ENCODE peak calls at places on chromosomes 13 and 19, in ten cellular contexts. T is heart left ventricle, Y is stomach, J is Peyer's patch, Q is A549, F is H54, I is lower leg skin, U is adrenal gland, L is tibial nerve, V is uterus. G is an unnamed sample.

GRCh38 chr13:98571955-98572662 is 4.8 kb downstream of the STK24 start:
- DNase-seq in T (no peak), Y (no peak), J (peak), Q (no peak), F (no peak), I (no peak), U (no peak), L (no peak), V (no peak), G (no peak)

GRCh38 chr13:45178349-45179142 is 22.3 kb downstream of the KCTD4 start:
- DNase-seq in T (no peak), Y (no peak), J (no peak), Q (no peak), F (no peak), I (no peak), U (no peak), L (no peak), V (no peak), G (peak)

GRCh38 chr19:35144259-35144599 is 1.2 kb downstream of the FXYD7 start:
- DNase-seq in T (no peak), Y (no peak), J (no peak), Q (no peak), F (no peak), I (no peak), U (no peak), L (no peak), V (no peak), G (no peak)

GRCh38 chr13:73072501-73072900 is 13.7 kb downstream of the KLF5 start:
- DNase-seq in T (no peak), Y (no peak), J (no peak), Q (no peak), F (no peak), I (no peak), U (no peak), L (no peak), V (no peak), G (no peak)

GRCh38 chr13:24724714-24725113 is 39.3 kb upstream of the RNF17 start:
- DNase-seq in T (no peak), Y (no peak), J (no peak), Q (no peak), F (no peak), I (no peak), U (no peak), L (no peak), V (no peak), G (no peak)

GRCh38 chr19:17506745-17507144 is 4.7 kb upstream of the PGLS start:
- DNase-seq in T (no peak), Y (no peak), J (no peak), Q (no peak), F (no peak), I (no peak), U (no peak), L (no peak), V (no peak), G (no peak)

GRCh38 chr13:36883829-36884228 is 36.2 kb downstream of the SMAD9 start:
- DNase-seq in T (no peak), Y (no peak), J (no peak), Q (no peak), F (no peak), I (no peak), U (no peak), L (no peak), V (no peak), G (no peak)

GRCh38 chr13:79631260-79631659 is 150.3 kb downstream of the NDFIP2 start:
- DNase-seq in T (no peak), Y (no peak), J (no peak), Q (peak), F (peak), I (peak), U (peak), L (no peak), V (no peak), G (no peak)

GRCh38 chr19:8253678-8254077 is 44.5 kb downstream of the CERS4 start:
- DNase-seq in T (no peak), Y (no peak), J (no peak), Q (no peak), F (no peak), I (no peak), U (no peak), L (no peak), V (no peak), G (no peak)

GRCh38 chr19:10292206-10292788 is 2.5 kb downstream of the ICAM5 start:
- DNase-seq in T (peak), Y (peak), J (peak), Q (no peak), F (peak), I (peak), U (peak), L (peak), V (peak), G (peak)

GRCh38 chr19:30711296-30711695 is 339.1 kb downstream of the ZNF536 start:
- DNase-seq in T (no peak), Y (no peak), J (no peak), Q (no peak), F (no peak), I (no peak), U (no peak), L (no peak), V (no peak), G (no peak)

GRCh38 chr13:50589651-50590054 is 253.8 kb downstream of the DLEU7 start:
- DNase-seq in T (no peak), Y (no peak), J (no peak), Q (no peak), F (no peak), I (no peak), U (peak), L (no peak), V (peak), G (no peak)

GRCh38 chr19:44202470-44202869 is 9.9 kb upstream of the ZNF227 start:
- DNase-seq in T (no peak), Y (no peak), J (no peak), Q (no peak), F (no peak), I (no peak), U (no peak), L (no peak), V (no peak), G (no peak)

GRCh38 chr13:78806457-78806856 is 147.5 kb upstream of the OBI1 start:
- DNase-seq in T (no peak), Y (no peak), J (no peak), Q (peak), F (no peak), I (no peak), U (no peak), L (no peak), V (no peak), G (peak)

GRCh38 chr19:58326914-58327726 is at the start of gene ZSCAN22:
- DNase-seq in T (peak), Y (peak), J (peak), Q (peak), F (peak), I (peak), U (peak), L (peak), V (peak), G (peak)

GRCh38 chr13:105914637-105915036 is 620.8 kb downstream of the EFNB2 start:
- DNase-seq in T (no peak), Y (no peak), J (no peak), Q (no peak), F (no peak), I (no peak), U (no peak), L (no peak), V (no peak), G (no peak)

GRCh38 chr19:30276312-30276884 is 95.8 kb upstream of the ZNF536 start:
- DNase-seq in T (no peak), Y (no peak), J (no peak), Q (no peak), F (no peak), I (no peak), U (no peak), L (no peak), V (no peak), G (no peak)

GRCh38 chr13:38872693-38873092 is 117.9 kb downstream of the STOML3 start:
- DNase-seq in T (no peak), Y (no peak), J (peak), Q (peak), F (peak), I (no peak), U (no peak), L (no peak), V (peak), G (peak)

GRCh38 chr13:106241974-106242373 is 293.5 kb downstream of the EFNB2 start:
- DNase-seq in T (no peak), Y (no peak), J (no peak), Q (no peak), F (no peak), I (no peak), U (no peak), L (no peak), V (no peak), G (no peak)

GRCh38 chr13:52455677-52456041 is 381 bp downstream of the CKAP2 start:
- DNase-seq in T (peak), Y (peak), J (peak), Q (peak), F (no peak), I (peak), U (peak), L (no peak), V (peak), G (peak)

GRCh38 chr13:79540504-79540903 is 59.5 kb downstream of the NDFIP2 start:
- DNase-seq in T (no peak), Y (no peak), J (no peak), Q (no peak), F (no peak), I (no peak), U (no peak), L (no peak), V (no peak), G (no peak)

GRCh38 chr13:53151692-53152421 is 123.2 kb downstream of the OLFM4 start:
- DNase-seq in T (no peak), Y (peak), J (peak), Q (peak), F (peak), I (no peak), U (peak), L (no peak), V (peak), G (peak)

GRCh38 chr19:48635263-48635965 is 1.8 kb downstream of the DBP start:
- DNase-seq in T (peak), Y (peak), J (peak), Q (peak), F (no peak), I (no peak), U (peak), L (peak), V (peak), G (peak)

GRCh38 chr19:47274891-47275865 is 493 bp downstream of the INAFM1 start:
- DNase-seq in T (peak), Y (no peak), J (peak), Q (no peak), F (no peak), I (peak), U (peak), L (no peak), V (peak), G (no peak)

GRCh38 chr13:36395280-36395679 is 37.0 kb upstream of the CCNA1 start:
- DNase-seq in T (no peak), Y (no peak), J (no peak), Q (peak), F (peak), I (no peak), U (no peak), L (no peak), V (no peak), G (no peak)

GRCh38 chr13:25719666-25720065 is 332.1 kb downstream of the SHISA2 start:
- DNase-seq in T (no peak), Y (no peak), J (no peak), Q (no peak), F (no peak), I (no peak), U (no peak), L (no peak), V (no peak), G (no peak)

GRCh38 chr19:16429066-16429758 is 42.6 kb downstream of the EPS15L1 start:
- DNase-seq in T (peak), Y (peak), J (no peak), Q (no peak), F (no peak), I (peak), U (peak), L (no peak), V (no peak), G (no peak)

GRCh38 chr19:44051654-44052402 is at the start of gene ZNF223:
- DNase-seq in T (peak), Y (peak), J (peak), Q (peak), F (peak), I (peak), U (peak), L (peak), V (peak), G (peak)

GRCh38 chr19:53957448-53958167 is 5.1 kb upstream of the CACNG8 start:
- DNase-seq in T (no peak), Y (no peak), J (no peak), Q (no peak), F (no peak), I (no peak), U (no peak), L (no peak), V (no peak), G (no peak)

GRCh38 chr13:32378012-32378411 is 49.9 kb downstream of the N4BP2L1 start:
- DNase-seq in T (no peak), Y (no peak), J (no peak), Q (no peak), F (no peak), I (no peak), U (no peak), L (no peak), V (no peak), G (no peak)

DNA sequence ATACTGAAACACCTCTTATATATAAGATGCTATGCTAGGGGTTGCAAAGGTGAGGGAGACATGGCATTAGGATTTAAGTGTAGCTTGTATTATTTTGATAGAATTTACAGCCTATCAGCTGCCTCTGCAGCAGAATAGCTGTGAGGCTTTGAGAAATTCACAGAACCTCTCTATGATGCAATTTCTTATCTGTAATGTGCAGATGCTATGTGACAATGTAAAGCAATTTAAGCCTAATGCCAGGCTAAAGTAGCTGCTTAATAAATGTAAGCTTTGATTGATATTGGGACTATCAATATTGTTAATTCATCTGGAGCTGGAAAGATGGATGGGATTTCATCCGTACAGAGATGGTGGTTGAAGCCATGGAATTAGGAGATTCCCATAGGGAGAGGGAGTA is 1.6 kb downstream of the ADGRE3 start:
- DNase-seq in T (no peak), Y (no peak), J (no peak), Q (no peak), F (no peak), I (no peak), U (no peak), L (no peak), V (no peak), G (no peak)
- TF ChIP-seq POLR2A in T (no peak), Y (no peak), J (no peak), Q (no peak), F (no peak), I (no peak), U (no peak), L (no peak), V (no peak), G (no peak)

GRCh38 chr19:38841180-38841766 is 8.5 kb downstream of the HNRNPL start:
- DNase-seq in T (no peak), Y (no peak), J (no peak), Q (no peak), F (no peak), I (no peak), U (no peak), L (no peak), V (no peak), G (peak)
- TF ChIP-seq POLR2A in T (no peak), Y (no peak), J (no peak), Q (no peak), F (no peak), I (no peak), U (no peak), L (no peak), V (no peak), G (no peak)

GRCh38 chr13:113586661-113587479 is 2.3 kb downstream of the TFDP1 start:
- DNase-seq in T (no peak), Y (peak), J (peak), Q (no peak), F (no peak), I (no peak), U (no peak), L (no peak), V (no peak), G (no peak)

GRCh38 chr13:113589251-113589960 is 4.9 kb downstream of the TFDP1 start:
- DNase-seq in T (no peak), Y (peak), J (peak), Q (no peak), F (no peak), I (no peak), U (no peak), L (no peak), V (no peak), G (no peak)

GRCh38 chr13:113589961-113590339 is 5.4 kb downstream of the TFDP1 start:
- DNase-seq in T (no peak), Y (peak), J (peak), Q (no peak), F (no peak), I (no peak), U (no peak), L (no peak), V (no peak), G (no peak)

GRCh38 chr13:113585828-113586355 is 1.3 kb downstream of the TFDP1 start:
- DNase-seq in T (no peak), Y (peak), J (peak), Q (no peak), F (no peak), I (no peak), U (no peak), L (no peak), V (no peak), G (no peak)

DNA sequence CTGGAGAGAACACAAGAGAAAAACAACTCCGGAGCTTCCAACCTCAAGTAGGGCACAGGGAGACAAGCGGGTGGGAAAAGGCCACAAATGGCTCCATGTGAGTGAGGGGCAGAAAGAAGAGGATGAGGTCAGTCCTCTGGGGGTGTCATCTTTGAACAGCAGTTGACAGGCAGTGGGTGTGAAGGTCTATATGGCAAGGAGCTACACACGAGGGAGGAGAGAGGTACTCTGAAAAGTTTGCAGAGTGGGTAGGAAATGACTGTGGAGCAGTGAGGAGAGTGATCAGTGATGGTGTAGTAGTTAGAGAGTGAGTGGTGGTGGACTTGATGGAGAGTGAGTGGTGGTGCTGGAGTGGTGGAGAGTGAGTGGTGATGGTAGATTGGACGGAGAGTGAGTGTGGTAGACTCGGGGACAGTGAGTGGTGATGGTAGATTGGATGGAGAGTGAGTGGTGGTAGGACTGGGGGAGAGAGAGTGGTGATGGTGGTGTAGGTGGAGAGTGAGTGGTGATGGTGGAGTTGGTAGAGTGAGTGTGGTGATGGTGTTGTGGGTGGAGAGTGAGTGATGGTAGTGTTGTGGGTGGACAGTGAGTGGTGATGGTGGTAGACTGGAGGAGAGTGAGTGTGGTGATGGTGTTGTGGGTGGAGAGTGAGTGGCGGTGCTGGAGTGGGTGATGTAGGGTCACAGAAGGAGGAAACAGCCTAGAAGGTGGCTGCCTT is 4.0 kb downstream of the TFDP1 start:
- DNase-seq in T (no peak), Y (peak), J (peak), Q (no peak), F (no peak), I (no peak), U (no peak), L (no peak), V (no peak), G (no peak)
- TF ChIP-seq POLR2A in T (no peak), Y (no peak), J (no peak), Q (no peak), F (no peak), I (no peak), U (no peak), L (no peak), V (no peak), G (peak)

GRCh38 chr19:5586300-5587070 is 18.7 kb upstream of the TINCR start:
- DNase-seq in T (no peak), Y (no peak), J (no peak), Q (no peak), F (no peak), I (no peak), U (no peak), L (no peak), V (no peak), G (no peak)
- TF ChIP-seq POLR2A in T (no peak), Y (no peak), J (no peak), Q (no peak), F (no peak), I (no peak), U (no peak), L (no peak), V (no peak), G (peak)

GRCh38 chr13:112231451-112232083 is 144.6 kb upstream of the SPACA7 start:
- DNase-seq in T (no peak), Y (no peak), J (peak), Q (no peak), F (no peak), I (no peak), U (no peak), L (no peak), V (no peak), G (no peak)

GRCh38 chr13:112229445-112229844 is 146.7 kb upstream of the SPACA7 start:
- DNase-seq in T (no peak), Y (no peak), J (peak), Q (no peak), F (no peak), I (no peak), U (no peak), L (no peak), V (no peak), G (no peak)

GRCh38 chr13:112233256-112233655 is 142.9 kb upstream of the SPACA7 start:
- DNase-seq in T (no peak), Y (no peak), J (peak), Q (no peak), F (no peak), I (no peak), U (no peak), L (no peak), V (no peak), G (no peak)

GRCh38 chr13:112227031-112227430 is 149.1 kb upstream of the SPACA7 start:
- DNase-seq in T (no peak), Y (no peak), J (peak), Q (no peak), F (no peak), I (no peak), U (no peak), L (no peak), V (no peak), G (no peak)

GRCh38 chr13:112229992-112230872 is 145.9 kb upstream of the SPACA7 start:
- DNase-seq in T (no peak), Y (no peak), J (peak), Q (no peak), F (no peak), I (no peak), U (no peak), L (no peak), V (no peak), G (no peak)
- TF ChIP-seq POLR2A in T (no peak), Y (no peak), J (no peak), Q (no peak), F (no peak), I (no peak), U (no peak), L (no peak), V (no peak), G (no peak)

GRCh38 chr19:41351339-41352245 is 2.1 kb downstream of the TGFB1 start:
- DNase-seq in T (peak), Y (peak), J (peak), Q (peak), F (peak), I (peak), U (peak), L (no peak), V (peak), G (peak)
- TF ChIP-seq POLR2A in T (no peak), Y (no peak), J (no peak), Q (peak), F (peak), I (no peak), U (peak), L (no peak), V (no peak), G (no peak)

DNA sequence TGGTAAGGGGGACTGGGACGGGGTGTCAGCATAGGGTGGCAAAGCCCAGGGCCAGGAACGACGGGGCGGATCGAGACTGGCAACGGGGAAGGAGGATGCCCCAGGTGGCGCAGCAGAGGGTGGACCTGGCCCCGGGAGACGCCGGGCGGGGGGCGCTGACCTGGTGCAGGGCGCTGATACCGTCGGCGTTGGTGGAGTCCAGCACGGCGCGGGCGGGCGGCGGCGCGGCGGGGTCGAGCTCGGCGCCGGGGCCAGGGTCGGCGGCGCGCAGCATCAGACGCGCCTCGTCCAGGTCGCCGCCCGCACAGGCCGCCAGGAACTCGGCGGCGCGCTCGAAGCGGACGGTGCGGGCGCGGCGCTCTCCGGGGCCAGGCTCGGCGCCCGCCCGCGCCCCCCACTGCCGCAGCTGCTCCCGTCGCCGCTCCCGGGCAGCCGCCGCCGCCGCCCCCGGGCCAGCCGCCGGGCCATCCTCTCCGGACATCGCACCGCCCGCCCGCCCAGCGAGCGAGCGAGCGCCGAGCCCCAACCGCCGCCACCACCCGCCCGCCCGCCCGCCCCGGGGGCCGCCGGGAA is 288 bp downstream of the PPP1R12C start:
- DNase-seq in T (no peak), Y (no peak), J (no peak), Q (no peak), F (peak), I (no peak), U (peak), L (no peak), V (peak), G (peak)
- TF ChIP-seq POLR2A in T (no peak), Y (no peak), J (peak), Q (peak), F (peak), I (no peak), U (no peak), L (peak), V (no peak), G (no peak)

G was measured in K562.